ENCODE peak calls at places on chromosomes 12 and 14, in five cellular contexts. D, U, R, N and B are unnamed samples.

GRCh38 chr14:100557658-100558057 is 29.6 kb downstream of the BEGAIN start:
- DNase-seq in U (no peak), D (no peak), R (no peak), N (no peak), B (no peak)

GRCh38 chr14:54450535-54450934 is 9.4 kb upstream of the CNIH1 start:
- DNase-seq in D (no peak), N (no peak), U (peak; percentile 87), R (no peak), B (peak; percentile 48)

GRCh38 chr12:122097641-122098364 is 19.2 kb downstream of the MLXIP start:
- DNase-seq in U (no peak), N (peak; percentile 46), R (no peak), D (peak; percentile 85), B (no peak)

GRCh38 chr12:53999596-54000104 is 311 bp upstream of the HOXC9 start:
- DNase-seq in N (peak; percentile 30), U (peak; percentile 82), D (no peak), R (peak; percentile 28), B (no peak)

GRCh38 chr14:92549096-92549852 is 35.7 kb downstream of the RIN3 start:
- DNase-seq in U (no peak), N (no peak), R (no peak), D (no peak), B (peak; percentile 9)

GRCh38 chr12:49225551-49226166 is 36.8 kb upstream of the TUBA1A start:
- DNase-seq in D (no peak), U (no peak), N (no peak), R (no peak), B (no peak)

GRCh38 chr12:127489055-127489454 is 777.9 kb upstream of the TMEM132C start:
- DNase-seq in R (no peak), N (peak; percentile 58), U (no peak), D (no peak), B (no peak)

GRCh38 chr14:32698831-32699230 is 239.8 kb upstream of the NPAS3 start:
- DNase-seq in R (no peak), N (no peak), U (peak; percentile 32), D (no peak), B (no peak)

GRCh38 chr12:71070416-71071155 is 87.2 kb downstream of the TSPAN8 start:
- DNase-seq in R (no peak), U (peak; percentile 49), D (no peak), N (no peak), B (no peak)

GRCh38 chr14:53882684-53883083 is 73.9 kb downstream of the BMP4 start:
- DNase-seq in R (no peak), U (no peak), N (peak; percentile 81), D (no peak), B (no peak)

GRCh38 chr12:13254311-13254710 is 57.8 kb downstream of the EMP1 start:
- DNase-seq in N (no peak), U (no peak), D (no peak), R (no peak), B (no peak)

GRCh38 chr14:101395779-101396178 is 165.5 kb upstream of the DIO3 start:
- DNase-seq in U (no peak), R (no peak), D (no peak), N (no peak), B (no peak)

GRCh38 chr12:79326225-79326624 is 364.5 kb downstream of the PAWR start:
- DNase-seq in N (no peak), U (no peak), R (peak; percentile 76), D (no peak), B (no peak)

GRCh38 chr14:65281991-65282908 is 130.3 kb upstream of the FUT8 start:
- DNase-seq in D (no peak), R (no peak), U (peak; percentile 84), N (no peak), B (peak; percentile 69)

GRCh38 chr12:58174316-58174715 is 232.9 kb downstream of the ATP23 start:
- DNase-seq in N (no peak), R (no peak), D (no peak), U (no peak), B (no peak)

GRCh38 chr14:60655898-60656754 is 6.8 kb upstream of the SIX1 start:
- DNase-seq in R (no peak), U (no peak), D (no peak), N (no peak), B (no peak)

GRCh38 chr12:17334784-17335183 is 728.8 kb upstream of the LMO3 start:
- DNase-seq in U (no peak), R (no peak), N (no peak), D (no peak), B (no peak)

GRCh38 chr14:21194597-21194996 is 38.7 kb upstream of the OR5AU1 start:
- DNase-seq in N (no peak), D (no peak), R (no peak), U (no peak), B (no peak)

GRCh38 chr14:69673578-69674305 is 62.3 kb downstream of the SUSD6 start:
- DNase-seq in U (no peak), D (no peak), N (no peak), R (no peak), B (no peak)

GRCh38 chr14:104887623-104888488 is 22.8 kb downstream of the CEP170B start:
- DNase-seq in D (no peak), N (no peak), R (no peak), U (no peak), B (no peak)

GRCh38 chr12:54154708-54155316 is 34.0 kb downstream of the SMUG1 start:
- DNase-seq in N (no peak), R (no peak), D (no peak), U (no peak), B (no peak)

GRCh38 chr12:125436686-125437085 is 371.5 kb downstream of the AACS start:
- DNase-seq in D (no peak), R (no peak), N (no peak), U (no peak), B (no peak)

GRCh38 chr12:78863482-78864427 is 819 bp upstream of the SYT1 start:
- DNase-seq in R (peak; percentile 47), N (no peak), U (peak; percentile 34), D (peak; percentile 89), B (peak; percentile 3)